ENCODE peak calls at places on chromosomes 11 and 22, in nine cellular contexts. C is psoas muscle, P is IMR-90, W is suprapubic skin, N is sigmoid colon, A is neural progenitor cell, Y is NB4, T is choroid plexus epithelial cell, I is LNCaP clone FGC. S is an unnamed sample.

GRCh38 chr11:6646040-6646439 is 9.6 kb downstream of the DCHS1 start:
- DNase-seq in C (peak), P (peak), W (no peak), N (peak), A (no peak), Y (peak), T (peak), I (no peak), S (peak)

GRCh38 chr11:19253817-19254216 is 13.1 kb upstream of the E2F8 start:
- DNase-seq in C (no peak), P (no peak), W (no peak), N (no peak), A (no peak), Y (peak), T (no peak), I (no peak), S (no peak)

GRCh38 chr22:46549971-46550641 is 12.7 kb upstream of the CELSR1 start:
- DNase-seq in C (peak), P (no peak), W (no peak), N (no peak), A (no peak), Y (no peak), T (no peak), I (no peak), S (no peak)

GRCh38 chr11:71962428-71963038 is 33.7 kb downstream of the RNF121 start:
- DNase-seq in C (no peak), P (peak), W (no peak), N (no peak), A (no peak), Y (peak), T (peak), I (no peak), S (peak)

GRCh38 chr22:45877651-45878050 is 99.3 kb downstream of the WNT7B start:
- DNase-seq in C (peak), P (no peak), W (peak), N (peak), A (no peak), Y (no peak), T (no peak), I (no peak), S (no peak)

GRCh38 chr22:29478326-29479276 is 1.4 kb upstream of the NEFH start:
- DNase-seq in C (no peak), P (no peak), W (no peak), N (no peak), A (peak), Y (peak), T (peak), I (no peak), S (no peak)

GRCh38 chr22:46038516-46039430 is 61.8 kb upstream of the WNT7B start:
- DNase-seq in C (no peak), P (no peak), W (peak), N (peak), A (no peak), Y (no peak), T (no peak), I (no peak), S (no peak)

GRCh38 chr11:10443152-10443551 is 11.9 kb upstream of the AMPD3 start:
- DNase-seq in C (no peak), P (peak), W (no peak), N (no peak), A (no peak), Y (peak), T (no peak), I (no peak), S (no peak)

GRCh38 chr22:44037519-44038370 is 13.6 kb downstream of the PARVB start:
- DNase-seq in C (peak), P (peak), W (no peak), N (peak), A (no peak), Y (no peak), T (peak), I (no peak), S (peak)

GRCh38 chr22:28835630-28836189 is 35.3 kb upstream of the XBP1 start:
- DNase-seq in C (no peak), P (no peak), W (no peak), N (no peak), A (no peak), Y (no peak), T (no peak), I (no peak), S (no peak)

GRCh38 chr11:93131709-93132108 is 66.1 kb downstream of the SLC36A4 start:
- DNase-seq in C (no peak), P (no peak), W (no peak), N (no peak), A (peak), Y (peak), T (no peak), I (no peak), S (no peak)

GRCh38 chr22:21587803-21588611 is 20.5 kb downstream of the UBE2L3 start:
- DNase-seq in C (no peak), P (peak), W (no peak), N (no peak), A (no peak), Y (no peak), T (peak), I (no peak), S (no peak)

GRCh38 chr22:29393019-29393608 is 4.7 kb upstream of the AP1B1 start:
- DNase-seq in C (no peak), P (no peak), W (peak), N (no peak), A (no peak), Y (peak), T (no peak), I (no peak), S (no peak)

GRCh38 chr22:43828711-43829447 is 16.8 kb upstream of the EFCAB6 start:
- DNase-seq in C (peak), P (peak), W (peak), N (peak), A (no peak), Y (peak), T (peak), I (no peak), S (peak)

GRCh38 chr11:122756417-122756816 is 81.9 kb upstream of the CRTAM start:
- DNase-seq in C (no peak), P (no peak), W (no peak), N (peak), A (no peak), Y (peak), T (no peak), I (no peak), S (no peak)

GRCh38 chr22:22201185-22201924 is 43.2 kb upstream of the VPREB1 start:
- DNase-seq in C (no peak), P (peak), W (no peak), N (peak), A (peak), Y (peak), T (peak), I (no peak), S (no peak)

GRCh38 chr22:50276143-50276542 is 6.0 kb upstream of the MAPK11 start:
- DNase-seq in C (no peak), P (peak), W (no peak), N (peak), A (no peak), Y (peak), T (peak), I (no peak), S (peak)

GRCh38 chr22:18078329-18079041 is 695 bp downstream of the PEX26 start:
- DNase-seq in C (peak), P (peak), W (peak), N (no peak), A (no peak), Y (peak), T (peak), I (no peak), S (no peak)

GRCh38 chr11:57641426-57641825 is 8.3 kb downstream of the YPEL4 start:
- DNase-seq in C (no peak), P (peak), W (no peak), N (no peak), A (peak), Y (peak), T (peak), I (peak), S (peak)

GRCh38 chr11:77879218-77879617 is 58.3 kb downstream of the AAMDC start:
- DNase-seq in C (peak), P (peak), W (no peak), N (peak), A (no peak), Y (no peak), T (peak), I (no peak), S (peak)

GRCh38 chr11:37571248-37571647 is 973.2 kb upstream of the RAG2 start:
- DNase-seq in C (no peak), P (no peak), W (no peak), N (no peak), A (no peak), Y (no peak), T (no peak), I (no peak), S (no peak)

GRCh38 chr22:48258108-48258705 is 1495.8 kb downstream of the TBC1D22A start:
- DNase-seq in C (no peak), P (no peak), W (peak), N (no peak), A (no peak), Y (no peak), T (no peak), I (no peak), S (no peak)

GRCh38 chr11:117884994-117885393 is 8.5 kb upstream of the FXYD6 start:
- DNase-seq in C (no peak), P (peak), W (no peak), N (peak), A (no peak), Y (no peak), T (peak), I (no peak), S (peak)

GRCh38 chr22:37735054-37735453 is 38.2 kb downstream of the TRIOBP start:
- DNase-seq in C (peak), P (no peak), W (no peak), N (peak), A (peak), Y (peak), T (no peak), I (no peak), S (no peak)

GRCh38 chr22:37733625-37734401 is 37.0 kb downstream of the TRIOBP start:
- DNase-seq in C (no peak), P (no peak), W (no peak), N (no peak), A (no peak), Y (no peak), T (no peak), I (no peak), S (no peak)

GRCh38 chr22:37731804-37732471 is 35.1 kb downstream of the TRIOBP start:
- DNase-seq in C (no peak), P (no peak), W (no peak), N (no peak), A (no peak), Y (peak), T (no peak), I (no peak), S (no peak)

GRCh38 chr22:37732699-37733607 is 36.1 kb downstream of the TRIOBP start:
- DNase-seq in C (no peak), P (no peak), W (no peak), N (no peak), A (no peak), Y (no peak), T (no peak), I (no peak), S (no peak)

GRCh38 chr22:37734402-37734700 is 37.5 kb downstream of the TRIOBP start:
- DNase-seq in C (no peak), P (no peak), W (no peak), N (no peak), A (no peak), Y (no peak), T (no peak), I (no peak), S (no peak)
- TF ChIP-seq CTCF in C (no peak), P (no peak), W (no peak), N (no peak), A (no peak), Y (no peak), T (no peak), I (no peak), S (no peak)

DNA sequence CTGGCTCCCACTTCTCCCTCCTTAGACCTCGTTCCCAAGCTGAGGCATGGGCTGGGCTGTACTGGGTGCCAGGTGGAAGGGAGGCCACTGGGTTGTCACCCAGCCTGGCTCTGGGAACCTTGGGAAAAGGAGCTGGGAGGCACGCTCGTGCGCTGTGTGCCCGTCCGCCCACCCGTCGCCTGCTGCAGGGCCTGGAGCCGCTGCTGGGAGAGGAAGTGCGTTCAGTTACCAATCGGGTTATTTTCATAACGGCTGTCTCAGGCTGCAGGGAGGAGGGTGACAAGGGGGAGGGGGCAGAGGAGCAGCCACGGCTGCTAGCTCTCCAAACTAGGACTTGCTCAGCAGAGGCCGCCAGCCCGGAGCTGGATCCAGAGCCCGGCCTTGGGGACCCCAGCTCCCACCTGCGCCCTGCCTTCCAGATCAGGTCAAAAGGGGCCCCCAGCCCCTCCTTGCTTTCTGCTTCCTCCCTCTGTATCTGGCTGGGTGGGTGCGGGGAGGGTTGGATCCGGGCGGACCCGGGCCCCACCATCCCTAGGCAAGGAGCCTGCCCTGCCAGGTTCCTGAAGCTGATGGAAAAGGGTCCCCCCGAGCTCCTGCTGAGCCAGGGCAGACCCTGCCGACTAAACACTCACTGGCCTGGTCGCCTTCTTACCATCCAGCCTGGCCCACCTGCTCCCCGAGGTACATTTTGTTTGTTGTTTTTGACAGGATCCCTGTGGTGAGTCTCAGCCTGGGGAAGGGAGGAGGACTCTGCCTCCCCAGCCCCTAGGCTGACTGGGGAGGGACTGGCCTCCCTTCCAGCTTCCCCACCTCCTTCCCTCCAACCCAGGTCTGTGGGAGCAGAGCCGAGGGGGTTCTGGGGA is 14.3 kb downstream of the DGKZ start:
- DNase-seq in C (peak), P (peak), W (no peak), N (peak), A (no peak), Y (peak), T (peak), I (no peak), S (peak)
- H3K4me3 ChIP-seq in C (peak), P (no peak), W (peak), N (peak), A (no peak), Y (peak), T (peak), I (no peak), S (no peak)

DNA sequence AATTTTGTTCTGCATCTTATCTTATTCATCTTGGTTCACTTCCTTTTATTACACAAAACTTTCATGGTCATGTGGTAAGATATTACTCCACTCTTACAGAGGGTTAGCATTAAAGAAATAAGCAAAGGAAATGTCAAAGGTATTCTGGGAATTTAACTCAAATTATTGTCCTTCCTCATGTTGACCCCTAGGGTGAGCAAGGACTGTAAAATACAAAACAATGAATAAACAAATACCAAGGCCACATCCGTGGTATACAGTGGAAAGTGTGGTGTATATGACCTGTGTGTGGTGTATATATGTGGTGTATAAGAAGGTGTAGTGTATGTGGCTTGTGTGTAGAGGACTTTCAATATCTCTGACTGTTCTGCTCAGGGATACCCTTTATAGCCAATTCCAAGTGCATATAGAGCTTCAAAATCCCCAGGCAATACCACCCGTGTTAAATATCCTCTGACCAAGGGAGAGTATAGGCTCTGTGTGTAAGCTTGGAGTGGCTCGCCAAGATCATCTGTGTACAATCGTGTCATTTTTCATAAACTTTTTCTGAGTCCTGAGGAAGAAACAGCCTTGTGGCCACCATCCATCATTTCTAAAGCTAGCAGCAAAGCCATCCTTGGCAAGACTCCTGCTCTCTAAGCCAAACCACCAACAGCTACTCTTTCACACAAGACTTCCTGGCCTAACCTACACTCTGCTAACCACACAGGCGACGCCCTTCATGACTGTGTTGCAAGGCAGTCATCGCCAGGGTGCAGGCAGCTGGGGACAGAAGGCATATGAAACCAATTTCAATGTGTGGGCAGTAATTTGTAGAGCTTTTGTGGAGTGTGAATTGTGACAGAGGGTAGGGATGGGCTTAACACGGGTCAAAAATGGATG is 548.0 kb downstream of the ETS1 start:
- DNase-seq in C (peak), P (peak), W (no peak), N (no peak), A (no peak), Y (peak), T (peak), I (no peak), S (peak)
- TF ChIP-seq CTCF in C (no peak), P (peak), W (no peak), N (no peak), A (no peak), Y (no peak), T (no peak), I (no peak), S (peak)

DNA sequence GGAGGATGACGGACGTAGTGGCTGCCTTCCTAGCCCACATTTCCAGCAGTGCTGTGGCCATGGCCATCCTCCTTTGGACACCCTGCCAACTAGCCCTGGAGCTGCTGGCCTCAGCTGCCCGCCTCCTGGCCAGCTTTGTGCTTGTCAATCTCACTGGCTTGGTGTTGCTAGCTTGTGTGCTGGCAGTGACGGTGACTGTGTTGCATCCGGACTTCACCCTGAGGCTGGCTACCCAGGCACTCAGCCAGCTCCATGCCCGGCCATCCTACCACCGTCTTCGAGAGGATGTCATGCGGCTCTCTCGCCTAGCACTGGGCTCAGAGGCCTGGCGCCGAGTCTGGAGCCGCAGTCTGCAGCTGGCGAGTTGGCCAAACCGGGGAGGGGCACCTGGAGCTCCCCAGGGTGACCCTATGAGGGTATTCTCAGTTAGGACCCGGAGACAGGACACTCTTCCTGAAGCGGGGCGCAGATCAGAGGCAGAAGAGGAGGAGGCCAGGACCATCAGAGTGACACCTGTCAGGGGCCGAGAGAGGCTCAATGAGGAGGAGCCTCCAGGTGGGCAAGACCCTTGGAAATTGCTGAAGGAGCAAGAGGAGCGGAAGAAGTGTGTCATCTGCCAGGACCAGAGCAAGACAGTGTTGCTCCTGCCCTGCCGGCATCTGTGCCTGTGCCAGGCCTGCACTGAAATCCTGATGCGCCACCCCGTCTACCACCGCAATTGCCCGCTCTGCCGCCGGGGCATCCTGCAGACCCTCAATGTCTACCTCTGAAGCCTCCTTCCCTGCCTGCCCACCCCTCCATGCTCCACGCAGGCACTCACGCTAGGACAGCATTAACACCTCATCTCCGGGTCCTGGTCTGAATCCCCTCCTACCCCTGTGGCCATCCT is 1.6 kb downstream of the RNF26 start:
- DNase-seq in C (peak), P (no peak), W (no peak), N (no peak), A (no peak), Y (no peak), T (no peak), I (no peak), S (no peak)
- H3K4me3 ChIP-seq in C (peak), P (no peak), W (peak), N (no peak), A (peak), Y (peak), T (no peak), I (peak), S (no peak)

GRCh38 chr11:33984682-33985389 is 66.7 kb upstream of the CAPRIN1 start:
- DNase-seq in C (no peak), P (no peak), W (no peak), N (no peak), A (no peak), Y (peak), T (peak), I (no peak), S (no peak)
- TF ChIP-seq CTCF in C (no peak), P (peak), W (no peak), N (no peak), A (peak), Y (peak), T (peak), I (no peak), S (peak)

S was measured in astrocyte of the spinal cord.